ENCODE peak calls at places on chromosomes 2 and 18, in seven cellular contexts. J is CD8-positive, alpha-beta T cell; N is AG04450; D is brain microvascular endothelial cell; U is dorsolateral prefrontal cortex; Q is AG04449; Z is spleen. S is an unnamed sample.

GRCh38 chr2:195758846-195759245 is 101.8 kb downstream of the SLC39A10 start:
- DNase-seq in Q (no peak), Z (no peak), J (no peak), D (no peak), U (no peak), N (no peak), S (no peak)

GRCh38 chr2:75491129-75491753 is 69.5 kb downstream of the EVA1A start:
- DNase-seq in Q (no peak), Z (no peak), U (no peak), N (no peak), J (no peak), D (peak; percentile 24), S (no peak)

GRCh38 chr2:161913865-161914264 is 160.2 kb downstream of the DPP4 start:
- DNase-seq in J (no peak), U (no peak), Z (no peak), D (no peak), N (no peak), Q (no peak), S (no peak)

GRCh38 chr2:179796213-179797007 is 65.0 kb downstream of the ZNF385B start:
- DNase-seq in U (no peak), D (no peak), J (no peak), Z (no peak), N (no peak), Q (no peak), S (no peak)

GRCh38 chr2:32495139-32495538 is 132.7 kb upstream of the TTC27 start:
- DNase-seq in J (no peak), U (no peak), Q (no peak), Z (no peak), D (no peak), N (no peak), S (no peak)

GRCh38 chr2:173997269-173997668 is 32.1 kb upstream of the SP3 start:
- DNase-seq in Q (no peak), D (no peak), N (no peak), Z (peak; percentile 94), J (no peak), U (peak; percentile 51), S (peak; percentile 59)

GRCh38 chr2:27992787-27993747 is 102.5 kb downstream of the BABAM2 start:
- DNase-seq in N (no peak), D (peak; percentile 60), J (no peak), U (no peak), Q (peak; percentile 12), Z (no peak), S (no peak)

GRCh38 chr2:121809607-121810006 is 54.2 kb downstream of the TSN start:
- DNase-seq in N (no peak), J (no peak), U (no peak), D (no peak), Q (no peak), Z (no peak), S (no peak)

GRCh38 chr2:208320686-208321085 is 54.6 kb downstream of the PIKFYVE start:
- DNase-seq in D (peak; percentile 40), J (no peak), Q (peak; percentile 29), N (no peak), U (no peak), Z (peak; percentile 78), S (no peak)

GRCh38 chr2:154713605-154714004 is 15.1 kb downstream of the KCNJ3 start:
- DNase-seq in D (no peak), Z (no peak), J (no peak), Q (no peak), U (no peak), N (no peak), S (no peak)

GRCh38 chr2:172864182-172864581 is 128.5 kb downstream of the RAPGEF4 start:
- DNase-seq in Z (no peak), J (no peak), D (peak; percentile 36), N (no peak), Q (no peak), U (peak; percentile 62), S (peak; percentile 36)

GRCh38 chr2:85604568-85605339 is 2.3 kb upstream of the TMEM150A start:
- DNase-seq in Q (no peak), J (no peak), N (no peak), D (no peak), Z (no peak), U (no peak), S (no peak)

GRCh38 chr18:78448106-78448505 is 531.5 kb upstream of the SALL3 start:
- DNase-seq in Q (no peak), J (no peak), D (no peak), U (no peak), Z (no peak), N (no peak), S (no peak)
- TF ChIP-seq CTCF in Q (no peak), J (no peak), D (no peak), U (no peak), Z (no peak), N (no peak), S (no peak)

GRCh38 chr2:719191-719590 is 42.0 kb upstream of the TMEM18 start:
- DNase-seq in J (no peak), U (no peak), Q (no peak), Z (no peak), N (no peak), D (no peak), S (no peak)

GRCh38 chr2:719734-720133 is 42.5 kb upstream of the TMEM18 start:
- DNase-seq in N (no peak), Z (no peak), J (no peak), D (no peak), Q (no peak), U (no peak), S (no peak)

GRCh38 chr2:715038-715437 is 37.8 kb upstream of the TMEM18 start:
- DNase-seq in J (no peak), D (no peak), U (no peak), Q (no peak), N (no peak), Z (no peak), S (no peak)

GRCh38 chr2:714005-714741 is 37.0 kb upstream of the TMEM18 start:
- DNase-seq in J (peak; percentile 3), Q (no peak), D (peak; percentile 45), Z (no peak), U (no peak), N (peak; percentile 10), S (no peak)

DNA sequence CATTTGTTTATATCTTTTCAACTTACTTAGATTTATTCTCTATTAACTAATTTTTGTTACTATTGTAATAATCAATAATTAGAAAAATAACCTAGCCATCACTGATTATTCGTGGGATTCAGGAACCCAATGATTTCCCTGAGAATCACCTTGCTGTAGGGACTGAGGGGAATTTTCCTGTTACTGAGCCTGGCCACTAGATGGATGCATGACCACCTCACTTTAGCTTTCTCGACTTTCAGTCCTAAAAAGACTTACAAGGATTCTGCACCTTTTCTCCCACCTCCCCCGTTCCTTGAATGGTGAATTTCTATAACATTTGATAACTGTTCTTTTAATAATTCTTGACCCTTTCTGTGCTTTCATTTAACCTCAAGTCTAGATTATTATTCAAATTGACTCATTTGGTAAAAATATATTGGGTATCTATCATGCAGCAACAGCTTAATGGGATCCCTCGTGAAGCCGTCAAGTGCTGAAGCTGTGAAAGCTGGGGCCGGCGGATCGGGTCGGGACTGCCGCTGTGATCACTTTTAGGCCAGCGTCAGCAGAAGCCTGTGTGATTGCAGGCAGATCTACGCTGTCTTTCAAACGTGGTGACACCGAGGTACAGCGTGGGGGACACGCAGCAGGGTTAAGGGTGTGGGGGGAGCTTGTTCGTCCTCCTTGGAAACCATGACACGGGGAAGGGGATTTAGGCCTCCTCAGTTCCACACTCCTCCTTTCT is 38.8 kb upstream of the TMEM18 start:
- DNase-seq in N (no peak), D (peak; percentile 5), Q (no peak), U (no peak), Z (no peak), J (no peak), S (no peak)
- TF ChIP-seq CTCF in N (peak; percentile 59), D (peak; percentile 62), Q (peak; percentile 53), U (peak; percentile 11), Z (no peak), J (no peak), S (no peak)

GRCh38 chr18:79575891-79576685 is 103.5 kb upstream of the CTDP1 start:
- DNase-seq in J (no peak), Z (peak; percentile 62), Q (peak; percentile 12), U (peak; percentile 56), N (peak; percentile 77), D (peak; percentile 26), S (peak; percentile 18)
- TF ChIP-seq CTCF in J (no peak), Z (no peak), Q (peak; percentile 6), U (no peak), N (peak; percentile 33), D (no peak), S (no peak)

GRCh38 chr2:22579341-22579740 is 805.6 kb upstream of the KLHL29 start:
- DNase-seq in U (no peak), Q (no peak), Z (no peak), D (no peak), J (no peak), N (no peak), S (no peak)

DNA sequence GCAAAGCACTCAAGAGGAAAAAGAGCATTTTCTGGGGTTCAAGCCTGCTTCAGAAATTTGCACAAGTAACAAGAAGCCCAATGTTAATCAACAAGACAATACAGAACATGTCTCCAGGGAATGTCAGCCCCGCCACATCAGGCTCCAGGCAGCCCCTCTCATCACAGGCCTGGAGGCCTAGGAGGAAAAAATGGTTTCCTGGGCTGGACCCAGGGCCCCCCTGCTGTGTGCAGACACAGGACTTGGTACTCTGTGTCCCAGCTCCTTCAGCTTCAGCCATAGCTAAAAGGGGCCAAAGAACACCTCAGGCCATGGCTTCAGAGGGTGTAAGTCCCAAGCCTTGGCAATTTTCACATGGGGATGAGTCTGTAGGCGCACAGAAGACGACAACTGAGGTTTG is 802.9 kb upstream of the KLHL29 start:
- DNase-seq in D (no peak), Q (no peak), U (no peak), J (no peak), N (no peak), Z (no peak), S (no peak)
- TF ChIP-seq CTCF in D (no peak), Q (no peak), U (no peak), J (no peak), N (no peak), Z (no peak), S (no peak)

DNA sequence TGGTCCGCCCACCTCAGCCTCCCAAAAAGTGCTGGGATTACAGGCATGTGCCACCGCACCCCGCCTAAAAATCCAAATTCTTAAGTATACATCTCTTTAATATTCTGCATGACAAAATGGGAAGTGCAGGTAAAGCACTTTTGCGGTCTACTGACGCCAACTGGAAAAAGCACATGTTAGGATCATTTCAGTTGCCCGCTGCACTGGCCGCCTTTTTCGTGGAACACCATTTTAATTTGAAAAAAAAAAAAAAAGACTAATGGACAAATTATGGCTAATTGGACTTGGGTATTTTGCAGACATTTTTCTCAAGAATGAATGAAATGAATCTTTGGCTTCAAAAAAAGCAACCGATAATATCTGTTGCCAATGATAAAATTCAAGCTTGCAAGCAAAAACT is 129.3 kb upstream of the GPC1 start:
- DNase-seq in Z (no peak), N (no peak), J (no peak), D (no peak), Q (no peak), U (no peak), S (no peak)
- TF ChIP-seq CTCF in Z (no peak), N (no peak), J (no peak), D (no peak), Q (no peak), U (no peak), S (no peak)

S was measured in omental fat pad.